ENCODE peak calls at places on chromosomes 12 and 14, in six cellular contexts. L is ELR; B is activated T-cell treated with anti-CD3 and anti-CD28 coated beads for 1 hour; R is fibroblast of the conjunctiva; F is T-helper 9 cell; W is stimulated activated CD4-positive, alpha-beta T cell treated with anti-CD3 and anti-CD28 coated beads, Interleukin-4, amount 100 ng/mL, for 24 hours. Q is an unnamed sample.

GRCh38 chr14:26730929-26731618 is 133.2 kb upstream of the NOVA1 start:
- DNase-seq in B (no peak), R (no peak), W (no peak), L (no peak), F (no peak), Q (no peak)

GRCh38 chr12:22527999-22528398 is 16.3 kb downstream of the C2CD5 start:
- DNase-seq in R (peak), W (no peak), F (no peak), B (no peak), L (peak), Q (no peak)

GRCh38 chr14:53982546-53982945 is 25.9 kb upstream of the BMP4 start:
- DNase-seq in B (no peak), W (no peak), R (no peak), L (no peak), F (no peak), Q (no peak)

GRCh38 chr12:27123642-27124041 is 41.3 kb upstream of the C12orf71 start:
- DNase-seq in L (peak), R (peak), W (no peak), F (no peak), B (no peak), Q (no peak)

GRCh38 chr14:55697358-55697985 is 117.5 kb downstream of the KTN1 start:
- DNase-seq in F (no peak), L (no peak), R (no peak), W (no peak), B (no peak), Q (no peak)

GRCh38 chr14:37566811-37567371 is 28.2 kb downstream of the FOXA1 start:
- DNase-seq in L (no peak), B (no peak), W (no peak), R (no peak), F (no peak), Q (no peak)

GRCh38 chr12:13345722-13346121 is 149.2 kb downstream of the EMP1 start:
- DNase-seq in L (no peak), B (no peak), F (no peak), R (no peak), W (no peak), Q (no peak)

GRCh38 chr12:66164349-66164821 is 5.4 kb downstream of the TMBIM4 start:
- DNase-seq in W (no peak), L (no peak), B (no peak), R (no peak), F (no peak), Q (no peak)

GRCh38 chr14:88667555-88668273 is 104.9 kb downstream of the ZC3H14 start:
- DNase-seq in L (peak), W (peak), R (peak), B (peak), F (peak), Q (peak)

GRCh38 chr14:104665663-104666522 is 23.5 kb upstream of the INF2 start:
- DNase-seq in R (no peak), L (no peak), F (no peak), W (peak), B (no peak), Q (peak)

GRCh38 chr12:125188912-125189881 is 124.0 kb downstream of the AACS start:
- DNase-seq in W (no peak), B (no peak), R (no peak), L (no peak), F (no peak), Q (no peak)

GRCh38 chr12:50224026-50224692 is 57.0 kb upstream of the CERS5 start:
- DNase-seq in L (peak), B (no peak), F (peak), R (no peak), W (peak), Q (no peak)

GRCh38 chr14:69643430-69644200 is 32.2 kb downstream of the SUSD6 start:
- DNase-seq in F (no peak), W (peak), L (peak), R (no peak), B (peak), Q (no peak)

GRCh38 chr12:64229240-64229639 is 7.1 kb upstream of the KICS2 start:
- DNase-seq in F (no peak), W (no peak), L (no peak), B (no peak), R (no peak), Q (no peak)

GRCh38 chr12:58416211-58416610 is 474.8 kb downstream of the ATP23 start:
- DNase-seq in B (no peak), R (no peak), W (no peak), L (peak), F (no peak), Q (no peak)

GRCh38 chr12:86730233-86730632 is 474.0 kb upstream of the MGAT4C start:
- DNase-seq in L (no peak), W (no peak), F (no peak), B (no peak), R (no peak), Q (no peak)

GRCh38 chr14:64200170-64200569 is 94.0 kb downstream of the ESR2 start:
- DNase-seq in B (no peak), F (no peak), W (no peak), R (no peak), L (no peak), Q (no peak)

GRCh38 chr14:73237219-73237785 is at the start of gene PAPLN:
- DNase-seq in B (no peak), W (no peak), R (no peak), F (no peak), L (peak), Q (no peak)

GRCh38 chr14:61653507-61653906 is 41.8 kb upstream of the HIF1A start:
- DNase-seq in R (no peak), W (no peak), L (peak), F (no peak), B (no peak), Q (no peak)

GRCh38 chr12:131389051-131390013 is 321.6 kb upstream of the SFSWAP start:
- DNase-seq in L (no peak), W (no peak), F (no peak), R (no peak), B (no peak), Q (no peak)

GRCh38 chr12:65779091-65779642 is 45.1 kb upstream of the HMGA2 start:
- DNase-seq in R (peak), F (no peak), W (no peak), B (no peak), L (peak), Q (no peak)

GRCh38 chr14:61034416-61035100 is 53.5 kb downstream of the SLC38A6 start:
- DNase-seq in B (no peak), L (no peak), R (no peak), F (no peak), W (no peak), Q (peak)

GRCh38 chr12:10563002-10563401 is 50.4 kb downstream of the MAGOHB start:
- DNase-seq in W (no peak), R (no peak), F (no peak), L (no peak), B (no peak), Q (no peak)

GRCh38 chr12:117641885-117642284 is 280.5 kb upstream of the NOS1 start:
- DNase-seq in R (no peak), F (no peak), B (no peak), L (no peak), W (no peak), Q (no peak)

GRCh38 chr12:65828711-65829339 is 4.5 kb downstream of the HMGA2 start:
- DNase-seq in B (no peak), W (no peak), R (no peak), L (no peak), F (no peak), Q (no peak)

GRCh38 chr12:105562727-105563072 is 232.2 kb downstream of the C12orf75 start:
- DNase-seq in W (no peak), R (no peak), L (no peak), B (no peak), F (no peak), Q (no peak)

GRCh38 chr14:95901014-95901413 is 24.4 kb downstream of the TUNAR start:
- DNase-seq in R (no peak), B (no peak), W (no peak), F (no peak), L (peak), Q (no peak)

GRCh38 chr12:3884671-3885070 is 11.5 kb upstream of the PARP11 start:
- DNase-seq in B (no peak), L (no peak), R (no peak), W (no peak), F (no peak), Q (no peak)

GRCh38 chr14:35146711-35147149 is 24.4 kb downstream of the PRORP start:
- DNase-seq in B (no peak), L (peak), W (no peak), R (no peak), F (no peak), Q (no peak)